ENCODE peak calls at places on chromosomes 2 and 18, in eight cellular contexts. B, X, Q, J, U, Z, N and R are unnamed samples.

GRCh38 chr18:78696698-78697435 is 282.8 kb upstream of the SALL3 start:
- DNase-seq in B (no peak), X (no peak), Q (no peak), J (no peak), U (no peak), Z (no peak), N (no peak), R (no peak)

GRCh38 chr2:69945900-69946299 is 15.5 kb downstream of the ASPRV1 start:
- DNase-seq in B (no peak), X (no peak), Q (no peak), J (no peak), U (peak; percentile 26), Z (no peak), N (no peak), R (no peak)

GRCh38 chr2:85131116-85131515 is 2.1 kb upstream of the TCF7L1 start:
- DNase-seq in B (no peak), X (no peak), Q (no peak), J (no peak), U (peak; percentile 39), Z (no peak), N (no peak), R (peak; percentile 23)

GRCh38 chr2:135825131-135825854 is 11.7 kb downstream of the LCT start:
- DNase-seq in B (no peak), X (no peak), Q (peak; percentile 27), J (peak; percentile 40), U (no peak), Z (no peak), N (no peak), R (peak; percentile 14)

GRCh38 chr18:73626221-73626620 is 521.4 kb downstream of the FBXO15 start:
- DNase-seq in B (no peak), X (no peak), Q (no peak), J (no peak), U (no peak), Z (no peak), N (no peak), R (no peak)

GRCh38 chr2:84603911-84604310 is 87.6 kb downstream of the DNAH6 start:
- DNase-seq in B (no peak), X (no peak), Q (no peak), J (no peak), U (no peak), Z (no peak), N (no peak), R (no peak)

GRCh38 chr18:35616664-35617423 is 35.3 kb downstream of the GALNT1 start:
- DNase-seq in B (no peak), X (peak; percentile 10), Q (no peak), J (peak; percentile 66), U (peak; percentile 92), Z (peak; percentile 55), N (no peak), R (peak; percentile 1)

GRCh38 chr2:406876-407275 is 119.0 kb upstream of the ALKAL2 start:
- DNase-seq in B (no peak), X (no peak), Q (no peak), J (no peak), U (no peak), Z (no peak), N (no peak), R (no peak)

GRCh38 chr2:107721581-107721980 is 105.1 kb upstream of the RGPD4 start:
- DNase-seq in B (no peak), X (no peak), Q (no peak), J (no peak), U (no peak), Z (no peak), N (no peak), R (no peak)

GRCh38 chr18:3747176-3747973 is 297.4 kb downstream of the TGIF1 start:
- DNase-seq in B (no peak), X (peak; percentile 58), Q (peak; percentile 51), J (no peak), U (peak; percentile 35), Z (no peak), N (no peak), R (peak; percentile 28)

GRCh38 chr2:183035298-183035953 is 2.8 kb downstream of the NCKAP1 start:
- DNase-seq in B (no peak), X (no peak), Q (no peak), J (no peak), U (peak; percentile 38), Z (no peak), N (no peak), R (no peak)

GRCh38 chr18:7923105-7923504 is 356.0 kb downstream of the PTPRM start:
- DNase-seq in B (no peak), X (no peak), Q (no peak), J (no peak), U (peak; percentile 7), Z (no peak), N (no peak), R (no peak)

GRCh38 chr2:222859786-222860726 is 780 bp upstream of the ACSL3 start:
- DNase-seq in B (no peak), X (peak; percentile 50), Q (peak; percentile 69), J (peak; percentile 66), U (peak; percentile 99), Z (no peak), N (peak; percentile 42), R (peak; percentile 77)

GRCh38 chr2:235542728-235543125 is 48.9 kb downstream of the AGAP1 start:
- DNase-seq in B (no peak), X (no peak), Q (no peak), J (peak; percentile 68), U (no peak), Z (no peak), N (no peak), R (no peak)

GRCh38 chr18:195651-196050 is 37.3 kb downstream of the USP14 start:
- DNase-seq in B (no peak), X (no peak), Q (no peak), J (no peak), U (no peak), Z (no peak), N (no peak), R (no peak)

GRCh38 chr2:168686485-168687191 is 115.8 kb upstream of the NOSTRIN start:
- DNase-seq in B (no peak), X (no peak), Q (no peak), J (no peak), U (peak; percentile 40), Z (no peak), N (no peak), R (peak; percentile 63)

GRCh38 chr18:48208432-48208948 is 200.7 kb downstream of the ZBTB7C start:
- DNase-seq in B (no peak), X (no peak), Q (no peak), J (no peak), U (no peak), Z (no peak), N (no peak), R (no peak)

GRCh38 chr18:47260138-47260923 is 8.9 kb upstream of the SKOR2 start:
- DNase-seq in B (no peak), X (no peak), Q (no peak), J (peak; percentile 21), U (peak; percentile 66), Z (no peak), N (no peak), R (peak; percentile 76)

GRCh38 chr2:221708916-221709315 is 136.8 kb upstream of the EPHA4 start:
- DNase-seq in B (no peak), X (no peak), Q (no peak), J (no peak), U (no peak), Z (no peak), N (no peak), R (no peak)

GRCh38 chr2:148201075-148202004 is 180.4 kb downstream of the MBD5 start:
- DNase-seq in B (peak; percentile 12), X (peak; percentile 6), Q (peak; percentile 46), J (peak; percentile 32), U (peak; percentile 70), Z (peak; percentile 4), N (no peak), R (peak; percentile 84)

GRCh38 chr2:176856645-176857044 is 355.9 kb upstream of the HNRNPA3 start:
- DNase-seq in B (no peak), X (no peak), Q (no peak), J (no peak), U (no peak), Z (no peak), N (no peak), R (no peak)

GRCh38 chr2:46858697-46859080 is 56.9 kb downstream of the MCFD2 start:
- DNase-seq in B (no peak), X (peak; percentile 50), Q (no peak), J (no peak), U (peak; percentile 63), Z (no peak), N (no peak), R (peak; percentile 79)

GRCh38 chr2:112582314-112582746 is 2.1 kb upstream of the CHCHD5 start:
- DNase-seq in B (no peak), X (peak; percentile 53), Q (peak; percentile 43), J (no peak), U (peak; percentile 59), Z (no peak), N (peak; percentile 16), R (peak; percentile 81)

GRCh38 chr18:59837586-59837985 is 62.2 kb upstream of the PMAIP1 start:
- DNase-seq in B (peak; percentile 14), X (peak; percentile 55), Q (no peak), J (peak; percentile 31), U (peak; percentile 78), Z (peak; percentile 41), N (peak; percentile 52), R (peak; percentile 89)

GRCh38 chr18:5600376-5601071 is 56.7 kb upstream of the EPB41L3 start:
- DNase-seq in B (no peak), X (no peak), Q (no peak), J (no peak), U (no peak), Z (no peak), N (no peak), R (peak; percentile 24)

GRCh38 chr2:38158361-38159128 is 82.6 kb upstream of the CYP1B1 start:
- DNase-seq in B (no peak), X (no peak), Q (no peak), J (no peak), U (no peak), Z (no peak), N (no peak), R (no peak)

GRCh38 chr2:140586379-140586778 is 1544.4 kb downstream of the LRP1B start:
- DNase-seq in B (no peak), X (no peak), Q (no peak), J (peak; percentile 8), U (peak; percentile 58), Z (no peak), N (no peak), R (peak; percentile 4)

GRCh38 chr2:232581725-232582124 is 31.2 kb downstream of the EIF4E2 start:
- DNase-seq in B (no peak), X (no peak), Q (no peak), J (no peak), U (no peak), Z (no peak), N (no peak), R (no peak)

GRCh38 chr2:240300261-240300821 is 135.1 kb upstream of the GPC1 start:
- DNase-seq in B (no peak), X (no peak), Q (no peak), J (no peak), U (no peak), Z (no peak), N (no peak), R (no peak)

GRCh38 chr2:209525834-209526281 is 102.0 kb downstream of the MAP2 start:
- DNase-seq in B (no peak), X (no peak), Q (no peak), J (no peak), U (peak; percentile 29), Z (no peak), N (no peak), R (no peak)